ENCODE peak calls at places on chromosomes 16 and 17, in seven cellular contexts. One of them, this sample, is unnamed.

GRCh38 chr17:9402590-9403199 is 172.9 kb downstream of the STX8 start:
- DNase-seq in CD4-positive, alpha-beta memory T cell: peak
- DNase-seq in IMR-90: peak
- DNase-seq in PC-9: peak
- DNase-seq in K562: no peak
- DNase-seq in heart right ventricle: no peak
- DNase-seq in caudate nucleus: no peak
- DNase-seq in this sample: no peak

GRCh38 chr16:71288570-71288889 is 672 bp downstream of the CMTR2 start:
- DNase-seq in CD4-positive, alpha-beta memory T cell: no peak
- DNase-seq in IMR-90: peak
- DNase-seq in heart right ventricle: no peak
- DNase-seq in PC-9: no peak
- DNase-seq in caudate nucleus: no peak
- DNase-seq in K562: no peak
- DNase-seq in this sample: no peak

GRCh38 chr16:11015607-11016006 is 71.2 kb downstream of the CLEC16A start:
- DNase-seq in PC-9: no peak
- DNase-seq in K562: no peak
- DNase-seq in caudate nucleus: no peak
- DNase-seq in heart right ventricle: no peak
- DNase-seq in CD4-positive, alpha-beta memory T cell: no peak
- DNase-seq in IMR-90: no peak
- DNase-seq in this sample: no peak

GRCh38 chr17:57294629-57295501 is 38.5 kb downstream of the MSI2 start:
- DNase-seq in IMR-90: peak
- DNase-seq in heart right ventricle: peak
- DNase-seq in CD4-positive, alpha-beta memory T cell: no peak
- DNase-seq in PC-9: no peak
- DNase-seq in K562: peak
- DNase-seq in caudate nucleus: no peak
- DNase-seq in this sample: no peak

GRCh38 chr17:2053380-2054261 is 1.3 kb upstream of the HIC1 start:
- DNase-seq in heart right ventricle: peak
- DNase-seq in caudate nucleus: peak
- DNase-seq in CD4-positive, alpha-beta memory T cell: peak
- DNase-seq in IMR-90: peak
- DNase-seq in K562: peak
- DNase-seq in PC-9: peak
- DNase-seq in this sample: peak

GRCh38 chr16:66996324-66996982 is 8.1 kb downstream of the CES4A start:
- DNase-seq in caudate nucleus: peak
- DNase-seq in CD4-positive, alpha-beta memory T cell: no peak
- DNase-seq in IMR-90: peak
- DNase-seq in K562: no peak
- DNase-seq in PC-9: no peak
- DNase-seq in heart right ventricle: no peak
- DNase-seq in this sample: peak

GRCh38 chr17:42853004-42853403 is 2.0 kb downstream of the AOC3 start:
- DNase-seq in heart right ventricle: no peak
- DNase-seq in caudate nucleus: no peak
- DNase-seq in CD4-positive, alpha-beta memory T cell: no peak
- DNase-seq in IMR-90: no peak
- DNase-seq in PC-9: no peak
- DNase-seq in K562: no peak
- DNase-seq in this sample: no peak

GRCh38 chr17:40952675-40953074 is 14.1 kb downstream of the KRT39 start:
- DNase-seq in CD4-positive, alpha-beta memory T cell: no peak
- DNase-seq in K562: no peak
- DNase-seq in caudate nucleus: no peak
- DNase-seq in heart right ventricle: no peak
- DNase-seq in PC-9: no peak
- DNase-seq in IMR-90: peak
- DNase-seq in this sample: no peak

GRCh38 chr16:23504076-23504452 is 6.2 kb downstream of the GGA2 start:
- DNase-seq in IMR-90: peak
- DNase-seq in CD4-positive, alpha-beta memory T cell: no peak
- DNase-seq in caudate nucleus: no peak
- DNase-seq in K562: no peak
- DNase-seq in heart right ventricle: no peak
- DNase-seq in PC-9: no peak
- DNase-seq in this sample: no peak

GRCh38 chr16:58264961-58265479 is 29.8 kb downstream of the PRSS54 start:
- DNase-seq in IMR-90: peak
- DNase-seq in K562: peak
- DNase-seq in CD4-positive, alpha-beta memory T cell: no peak
- DNase-seq in heart right ventricle: no peak
- DNase-seq in PC-9: peak
- DNase-seq in caudate nucleus: no peak
- DNase-seq in this sample: no peak

GRCh38 chr17:79631640-79632431 is 21.0 kb upstream of the RBFOX3 start:
- DNase-seq in CD4-positive, alpha-beta memory T cell: no peak
- DNase-seq in IMR-90: no peak
- DNase-seq in caudate nucleus: no peak
- DNase-seq in K562: no peak
- DNase-seq in heart right ventricle: no peak
- DNase-seq in PC-9: no peak
- DNase-seq in this sample: no peak

GRCh38 chr17:49000943-49001342 is 3.8 kb downstream of the IGF2BP1 start:
- DNase-seq in caudate nucleus: no peak
- DNase-seq in K562: no peak
- DNase-seq in heart right ventricle: no peak
- DNase-seq in IMR-90: peak
- DNase-seq in CD4-positive, alpha-beta memory T cell: no peak
- DNase-seq in PC-9: no peak
- DNase-seq in this sample: no peak

GRCh38 chr16:3143189-3143588 is 8.4 kb downstream of the ZNF213 start:
- DNase-seq in K562: no peak
- DNase-seq in PC-9: no peak
- DNase-seq in caudate nucleus: no peak
- DNase-seq in heart right ventricle: no peak
- DNase-seq in CD4-positive, alpha-beta memory T cell: no peak
- DNase-seq in IMR-90: no peak
- DNase-seq in this sample: no peak

GRCh38 chr16:3145660-3146059 is 10.8 kb downstream of the ZNF213 start:
- DNase-seq in IMR-90: no peak
- DNase-seq in CD4-positive, alpha-beta memory T cell: no peak
- DNase-seq in PC-9: no peak
- DNase-seq in heart right ventricle: no peak
- DNase-seq in K562: no peak
- DNase-seq in caudate nucleus: no peak
- DNase-seq in this sample: no peak

GRCh38 chr16:3145151-3145550 is 10.3 kb downstream of the ZNF213 start:
- DNase-seq in caudate nucleus: no peak
- DNase-seq in K562: no peak
- DNase-seq in IMR-90: no peak
- DNase-seq in PC-9: no peak
- DNase-seq in CD4-positive, alpha-beta memory T cell: no peak
- DNase-seq in heart right ventricle: no peak
- DNase-seq in this sample: no peak

GRCh38 chr16:3143598-3144330 is 8.9 kb downstream of the ZNF213 start:
- DNase-seq in CD4-positive, alpha-beta memory T cell: no peak
- DNase-seq in K562: no peak
- DNase-seq in caudate nucleus: no peak
- DNase-seq in IMR-90: no peak
- DNase-seq in heart right ventricle: peak
- DNase-seq in PC-9: no peak
- DNase-seq in this sample: no peak

DNA sequence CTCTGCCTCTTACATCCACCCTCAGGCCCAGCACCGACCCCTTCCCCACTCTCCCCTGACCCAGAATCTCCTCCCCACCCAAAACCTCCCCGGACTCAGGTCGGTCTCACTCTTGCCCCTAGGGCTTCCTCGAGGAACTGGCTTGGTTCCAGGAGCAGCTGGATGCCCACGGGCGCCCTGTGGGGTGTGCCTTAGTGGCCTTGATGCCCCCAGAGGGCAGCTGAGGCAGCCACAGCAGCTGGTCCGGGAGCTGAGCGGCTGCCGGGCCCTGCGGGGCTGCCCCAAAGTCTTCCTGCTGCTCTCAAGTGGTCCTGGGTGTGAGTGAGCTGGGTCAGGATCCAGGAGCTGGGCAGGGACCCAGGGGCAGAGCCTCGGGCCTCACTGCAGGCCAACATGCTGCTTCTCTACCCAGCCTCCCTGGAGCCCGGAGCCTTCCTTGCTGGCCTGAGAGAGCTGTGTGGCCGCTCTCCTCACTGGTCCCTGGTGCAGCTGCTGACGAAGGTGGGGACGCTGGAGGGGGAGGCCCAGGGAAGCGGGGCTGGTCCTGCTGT is 9.6 kb downstream of the ZNF213 start:
- DNase-seq in IMR-90: no peak
- DNase-seq in K562: no peak
- DNase-seq in heart right ventricle: no peak
- DNase-seq in CD4-positive, alpha-beta memory T cell: no peak
- DNase-seq in PC-9: no peak
- DNase-seq in caudate nucleus: no peak
- DNase-seq in this sample: no peak
- H3K27ac ChIP-seq in IMR-90: no peak
- H3K27ac ChIP-seq in K562: no peak
- H3K27ac ChIP-seq in heart right ventricle: peak
- H3K27ac ChIP-seq in CD4-positive, alpha-beta memory T cell: no peak
- H3K27ac ChIP-seq in PC-9: no peak
- H3K27ac ChIP-seq in caudate nucleus: no peak
- H3K27ac ChIP-seq in this sample: no peak

DNA sequence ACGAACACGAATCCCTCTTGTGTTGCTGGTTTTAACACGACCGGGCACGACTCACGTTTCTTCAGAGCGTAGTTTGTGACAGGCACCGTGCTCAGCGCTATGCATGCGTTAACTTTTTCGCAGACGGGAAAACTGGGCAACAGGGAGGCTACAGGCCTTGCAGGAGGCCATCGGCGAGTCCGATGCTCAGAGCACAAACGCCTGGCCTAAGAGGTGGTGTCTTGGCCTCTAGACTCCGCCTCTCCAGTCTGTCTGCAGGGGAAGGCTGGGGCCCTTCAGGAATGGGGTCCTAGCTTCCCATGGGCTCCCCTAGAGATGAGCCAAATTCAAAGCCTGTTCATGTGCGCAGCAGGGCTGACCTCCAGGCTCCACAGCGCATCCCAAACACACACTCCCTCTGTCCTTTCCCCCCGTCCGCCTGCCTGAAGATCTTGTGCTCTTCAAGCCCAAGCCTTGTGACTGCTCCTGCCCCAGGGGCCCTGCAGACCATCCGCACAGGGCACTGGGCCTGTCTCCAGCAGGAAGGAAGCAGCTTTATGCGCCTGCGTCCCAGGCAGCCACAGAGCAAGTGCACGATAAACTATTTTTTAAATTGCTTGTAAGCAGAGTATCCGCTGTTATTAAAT is 3.1 kb downstream of the CLCN7 start:
- DNase-seq in caudate nucleus: no peak
- DNase-seq in PC-9: no peak
- DNase-seq in IMR-90: no peak
- DNase-seq in heart right ventricle: peak
- DNase-seq in CD4-positive, alpha-beta memory T cell: no peak
- DNase-seq in K562: no peak
- DNase-seq in this sample: no peak
- H3K27ac ChIP-seq in caudate nucleus: no peak
- H3K27ac ChIP-seq in PC-9: no peak
- H3K27ac ChIP-seq in IMR-90: no peak
- H3K27ac ChIP-seq in heart right ventricle: no peak
- H3K27ac ChIP-seq in CD4-positive, alpha-beta memory T cell: no peak
- H3K27ac ChIP-seq in K562: peak
- H3K27ac ChIP-seq in this sample: no peak

GRCh38 chr17:28935744-28936460 is 15.4 kb downstream of the PHF12 start:
- DNase-seq in IMR-90: no peak
- DNase-seq in CD4-positive, alpha-beta memory T cell: no peak
- DNase-seq in K562: no peak
- DNase-seq in caudate nucleus: no peak
- DNase-seq in heart right ventricle: no peak
- DNase-seq in PC-9: no peak
- DNase-seq in this sample: no peak
- H3K27ac ChIP-seq in IMR-90: no peak
- H3K27ac ChIP-seq in CD4-positive, alpha-beta memory T cell: no peak
- H3K27ac ChIP-seq in K562: no peak
- H3K27ac ChIP-seq in caudate nucleus: peak
- H3K27ac ChIP-seq in heart right ventricle: no peak
- H3K27ac ChIP-seq in PC-9: no peak
- H3K27ac ChIP-seq in this sample: peak

DNA sequence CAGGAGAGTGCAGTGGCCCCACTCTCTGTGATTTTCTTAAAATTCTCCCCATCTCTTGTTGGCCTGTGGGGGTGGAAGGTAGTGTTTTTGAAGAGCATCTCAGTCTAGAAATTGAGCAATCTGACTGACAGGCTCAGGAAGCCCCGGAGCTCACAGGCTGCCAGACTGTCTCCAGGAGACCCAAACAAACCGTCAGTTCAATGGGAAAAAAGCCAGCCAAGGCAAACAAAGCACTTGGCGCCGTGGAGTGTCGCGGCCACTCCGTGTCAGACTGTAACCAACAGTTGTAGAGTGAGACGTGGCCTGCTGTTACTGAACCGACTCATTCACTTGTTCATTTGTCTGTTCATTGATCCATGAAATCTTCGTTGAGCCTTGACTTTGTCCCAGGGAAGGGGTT is 33.7 kb downstream of the RGS9 start:
- DNase-seq in heart right ventricle: peak
- DNase-seq in CD4-positive, alpha-beta memory T cell: no peak
- DNase-seq in K562: no peak
- DNase-seq in PC-9: no peak
- DNase-seq in caudate nucleus: peak
- DNase-seq in IMR-90: peak
- DNase-seq in this sample: peak
- H3K27ac ChIP-seq in heart right ventricle: no peak
- H3K27ac ChIP-seq in CD4-positive, alpha-beta memory T cell: no peak
- H3K27ac ChIP-seq in K562: no peak
- H3K27ac ChIP-seq in PC-9: no peak
- H3K27ac ChIP-seq in caudate nucleus: peak
- H3K27ac ChIP-seq in IMR-90: no peak
- H3K27ac ChIP-seq in this sample: no peak

GRCh38 chr16:79509906-79510305 is 90.6 kb downstream of the MAF start:
- DNase-seq in K562: no peak
- DNase-seq in PC-9: no peak
- DNase-seq in IMR-90: no peak
- DNase-seq in CD4-positive, alpha-beta memory T cell: no peak
- DNase-seq in heart right ventricle: no peak
- DNase-seq in caudate nucleus: no peak
- DNase-seq in this sample: no peak
- H3K27ac ChIP-seq in K562: no peak
- H3K27ac ChIP-seq in PC-9: no peak
- H3K27ac ChIP-seq in IMR-90: no peak
- H3K27ac ChIP-seq in CD4-positive, alpha-beta memory T cell: no peak
- H3K27ac ChIP-seq in heart right ventricle: no peak
- H3K27ac ChIP-seq in caudate nucleus: peak
- H3K27ac ChIP-seq in this sample: no peak